ENCODE peak calls at places on chromosome 20, in seven cellular contexts. One of them, this sample, is unnamed. For H3K9me3, the result is how much of the 10 kb centered on the place peaks cover.

GRCh38 chr20:45059022-45059728 is 41.8 kb downstream of the KCNS1 start:
- DNase-seq in stomach: no peak
- DNase-seq in thoracic aorta: no peak
- DNase-seq in HepG2: no peak
- DNase-seq in left ventricle myocardium inferior: no peak
- DNase-seq in GM12878: no peak
- DNase-seq in kidney: no peak
- DNase-seq in this sample: no peak

GRCh38 chr20:63830821-63831593 is at the start of gene ZBTB46:
- DNase-seq in stomach: peak
- DNase-seq in thoracic aorta: no peak
- DNase-seq in HepG2: no peak
- DNase-seq in left ventricle myocardium inferior: peak
- DNase-seq in GM12878: no peak
- DNase-seq in kidney: peak
- DNase-seq in this sample: no peak

GRCh38 chr20:3749689-3750639 is 17.5 kb downstream of the HSPA12B start:
- DNase-seq in stomach: peak
- DNase-seq in thoracic aorta: no peak
- DNase-seq in HepG2: peak
- DNase-seq in left ventricle myocardium inferior: no peak
- DNase-seq in GM12878: no peak
- DNase-seq in kidney: no peak
- DNase-seq in this sample: no peak

GRCh38 chr20:25321262-25321831 is 69.3 kb downstream of the ABHD12 start:
- DNase-seq in stomach: no peak
- DNase-seq in thoracic aorta: no peak
- DNase-seq in HepG2: no peak
- DNase-seq in left ventricle myocardium inferior: no peak
- DNase-seq in GM12878: no peak
- DNase-seq in kidney: peak
- DNase-seq in this sample: no peak

GRCh38 chr20:58073945-58074920 is 154.2 kb downstream of the ANKRD60 start:
- DNase-seq in stomach: no peak
- DNase-seq in thoracic aorta: no peak
- DNase-seq in HepG2: no peak
- DNase-seq in left ventricle myocardium inferior: no peak
- DNase-seq in GM12878: no peak
- DNase-seq in kidney: no peak
- DNase-seq in this sample: no peak

GRCh38 chr20:6053064-6053775 is 640 bp downstream of the LRRN4 start:
- DNase-seq in stomach: no peak
- DNase-seq in thoracic aorta: no peak
- DNase-seq in HepG2: no peak
- DNase-seq in left ventricle myocardium inferior: no peak
- DNase-seq in GM12878: no peak
- DNase-seq in kidney: no peak
- DNase-seq in this sample: no peak

GRCh38 chr20:19786311-19786710 is 28.3 kb downstream of the RIN2 start:
- DNase-seq in stomach: no peak
- DNase-seq in thoracic aorta: no peak
- DNase-seq in HepG2: no peak
- DNase-seq in left ventricle myocardium inferior: peak
- DNase-seq in GM12878: no peak
- DNase-seq in kidney: no peak
- DNase-seq in this sample: peak

GRCh38 chr20:46814366-46815232 is 80.0 kb upstream of the EYA2 start:
- DNase-seq in stomach: peak
- DNase-seq in thoracic aorta: no peak
- DNase-seq in HepG2: peak
- DNase-seq in left ventricle myocardium inferior: no peak
- DNase-seq in GM12878: no peak
- DNase-seq in kidney: no peak
- DNase-seq in this sample: no peak

GRCh38 chr20:14489544-14489943 is 152.1 kb upstream of the FLRT3 start:
- DNase-seq in stomach: no peak
- DNase-seq in thoracic aorta: no peak
- DNase-seq in HepG2: no peak
- DNase-seq in left ventricle myocardium inferior: no peak
- DNase-seq in GM12878: no peak
- DNase-seq in kidney: no peak
- DNase-seq in this sample: no peak

GRCh38 chr20:10217517-10218410 is 866 bp upstream of the SNAP25 start:
- DNase-seq in stomach: no peak
- DNase-seq in thoracic aorta: peak
- DNase-seq in HepG2: no peak
- DNase-seq in left ventricle myocardium inferior: no peak
- DNase-seq in GM12878: no peak
- DNase-seq in kidney: peak
- DNase-seq in this sample: no peak

GRCh38 chr20:45229264-45230056 is 8.3 kb downstream of the SEMG2 start:
- DNase-seq in stomach: peak
- DNase-seq in thoracic aorta: no peak
- DNase-seq in HepG2: peak
- DNase-seq in left ventricle myocardium inferior: no peak
- DNase-seq in GM12878: no peak
- DNase-seq in kidney: no peak
- DNase-seq in this sample: no peak

GRCh38 chr20:23363257-23363649 is 1.3 kb downstream of the GZF1 start:
- DNase-seq in stomach: no peak
- DNase-seq in thoracic aorta: no peak
- DNase-seq in HepG2: no peak
- DNase-seq in left ventricle myocardium inferior: peak
- DNase-seq in GM12878: no peak
- DNase-seq in kidney: no peak
- DNase-seq in this sample: peak

GRCh38 chr20:58051367-58051766 is 177.1 kb downstream of the ANKRD60 start:
- DNase-seq in stomach: no peak
- DNase-seq in thoracic aorta: no peak
- DNase-seq in HepG2: no peak
- DNase-seq in left ventricle myocardium inferior: no peak
- DNase-seq in GM12878: no peak
- DNase-seq in kidney: no peak
- DNase-seq in this sample: no peak

GRCh38 chr20:16011519-16011918 is 561.7 kb downstream of the KIF16B start:
- DNase-seq in stomach: no peak
- DNase-seq in thoracic aorta: no peak
- DNase-seq in HepG2: no peak
- DNase-seq in left ventricle myocardium inferior: no peak
- DNase-seq in GM12878: no peak
- DNase-seq in kidney: no peak
- DNase-seq in this sample: no peak

GRCh38 chr20:21901470-21902275 is 196.2 kb downstream of the PAX1 start:
- DNase-seq in stomach: peak
- DNase-seq in thoracic aorta: no peak
- DNase-seq in HepG2: no peak
- DNase-seq in left ventricle myocardium inferior: peak
- DNase-seq in GM12878: no peak
- DNase-seq in kidney: no peak
- DNase-seq in this sample: peak

GRCh38 chr20:50801747-50802125 is 6.9 kb downstream of the BCAS4 start:
- DNase-seq in stomach: no peak
- DNase-seq in thoracic aorta: no peak
- DNase-seq in HepG2: no peak
- DNase-seq in left ventricle myocardium inferior: no peak
- DNase-seq in GM12878: no peak
- DNase-seq in kidney: no peak
- DNase-seq in this sample: no peak
- H3K9me3 ChIP-seq in stomach: under half
- H3K9me3 ChIP-seq in thoracic aorta: under half
- H3K9me3 ChIP-seq in HepG2: under half
- H3K9me3 ChIP-seq in left ventricle myocardium inferior: under half
- H3K9me3 ChIP-seq in GM12878: under half
- H3K9me3 ChIP-seq in kidney: under half
- H3K9me3 ChIP-seq in this sample: under half

DNA sequence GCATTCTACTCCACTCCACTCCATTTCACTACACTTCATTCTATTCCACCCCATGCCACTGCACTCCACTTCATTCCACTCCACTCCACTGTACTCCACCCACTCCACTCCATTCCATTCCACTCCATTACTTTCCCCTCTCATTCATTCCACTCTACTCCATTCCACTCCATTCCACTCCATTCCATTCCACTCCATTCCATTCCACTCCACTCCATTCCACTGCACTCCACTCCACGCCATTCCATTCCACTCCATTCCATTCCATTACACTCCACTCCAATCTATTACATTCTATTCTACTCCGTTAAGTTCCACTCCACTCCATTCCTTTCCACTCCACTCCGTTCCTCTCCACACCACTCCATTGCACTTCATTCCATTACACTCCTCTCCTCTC is 25.0 kb upstream of the DEFB125 start:
- DNase-seq in stomach: no peak
- DNase-seq in thoracic aorta: no peak
- DNase-seq in HepG2: no peak
- DNase-seq in left ventricle myocardium inferior: no peak
- DNase-seq in GM12878: no peak
- DNase-seq in kidney: no peak
- DNase-seq in this sample: no peak
- H3K9me3 ChIP-seq in stomach: under half
- H3K9me3 ChIP-seq in thoracic aorta: under half
- H3K9me3 ChIP-seq in HepG2: half or more
- H3K9me3 ChIP-seq in left ventricle myocardium inferior: under half
- H3K9me3 ChIP-seq in GM12878: under half
- H3K9me3 ChIP-seq in kidney: under half
- H3K9me3 ChIP-seq in this sample: under half

DNA sequence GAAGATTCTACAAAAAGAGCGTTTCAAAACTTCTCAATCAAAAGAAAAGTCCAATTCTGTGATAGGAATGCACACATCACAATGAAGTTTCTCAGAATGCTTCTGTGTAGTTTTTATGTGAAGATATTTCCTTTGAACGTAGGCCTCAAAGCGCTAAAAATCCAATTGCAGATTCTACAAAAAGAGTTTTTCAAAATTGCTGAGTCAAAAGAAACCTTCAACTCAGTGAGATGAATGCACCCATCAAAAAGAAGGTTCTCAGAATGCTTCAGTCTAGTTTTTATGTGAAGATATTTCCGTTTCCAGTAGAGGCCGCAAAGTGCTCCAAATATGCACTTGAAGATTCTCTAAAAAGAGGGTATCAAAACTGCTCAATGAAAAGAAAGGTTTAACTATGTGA is 319.7 kb upstream of the DEFB115 start:
- DNase-seq in stomach: no peak
- DNase-seq in thoracic aorta: no peak
- DNase-seq in HepG2: no peak
- DNase-seq in left ventricle myocardium inferior: no peak
- DNase-seq in GM12878: no peak
- DNase-seq in kidney: no peak
- DNase-seq in this sample: no peak
- H3K9me3 ChIP-seq in stomach: half or more
- H3K9me3 ChIP-seq in thoracic aorta: under half
- H3K9me3 ChIP-seq in HepG2: half or more
- H3K9me3 ChIP-seq in left ventricle myocardium inferior: half or more
- H3K9me3 ChIP-seq in GM12878: under half
- H3K9me3 ChIP-seq in kidney: under half
- H3K9me3 ChIP-seq in this sample: under half

DNA sequence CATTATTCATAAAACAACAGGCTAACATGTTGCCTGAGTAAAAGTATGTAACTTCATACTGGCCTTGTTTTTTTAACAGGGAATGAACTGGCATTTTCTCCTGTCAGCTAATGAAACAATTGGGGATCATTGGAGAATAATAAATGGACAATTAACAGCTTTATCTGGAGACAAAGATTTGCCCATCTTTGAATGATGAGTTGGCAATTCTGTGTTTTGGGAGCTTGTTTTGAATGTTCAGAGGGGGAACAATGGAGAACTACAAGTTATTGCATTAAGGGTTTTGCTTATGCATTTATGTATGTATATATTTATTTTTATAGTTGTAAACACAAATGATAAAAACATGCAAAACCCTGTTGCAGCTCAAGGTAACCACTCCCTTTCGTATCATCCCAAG is 150.3 kb downstream of the CBLN4 start:
- DNase-seq in stomach: no peak
- DNase-seq in thoracic aorta: no peak
- DNase-seq in HepG2: no peak
- DNase-seq in left ventricle myocardium inferior: no peak
- DNase-seq in GM12878: no peak
- DNase-seq in kidney: no peak
- DNase-seq in this sample: no peak
- H3K9me3 ChIP-seq in stomach: under half
- H3K9me3 ChIP-seq in thoracic aorta: under half
- H3K9me3 ChIP-seq in HepG2: half or more
- H3K9me3 ChIP-seq in left ventricle myocardium inferior: under half
- H3K9me3 ChIP-seq in GM12878: under half
- H3K9me3 ChIP-seq in kidney: under half
- H3K9me3 ChIP-seq in this sample: under half

This sample was measured in gastrocnemius medialis.